ENCODE peak calls at places on chromosomes 4 and X, in six cellular contexts. Z is CD4-positive, CD25-positive, alpha-beta regulatory T cell; K is tibial artery; Y is GM23338; V is effector memory CD4-positive, alpha-beta T cell; D is AG09309. A is an unnamed sample.

GRCh38 chrX:132407704-132408103 is 81.1 kb downstream of the MBNL3 start:
- DNase-seq in Z (no peak), K (no peak), Y (no peak), V (no peak), D (no peak), A (no peak)

GRCh38 chr4:16067515-16067914 is 16.3 kb downstream of the PROM1 start:
- DNase-seq in Z (no peak), K (no peak), Y (no peak), V (no peak), D (no peak), A (no peak)

GRCh38 chr4:95510145-95510544 is 38.6 kb downstream of the UNC5C start:
- DNase-seq in Z (peak; percentile 5), K (no peak), Y (peak; percentile 55), V (no peak), D (no peak), A (no peak)

GRCh38 chr4:7964890-7965662 is 25.4 kb upstream of the AFAP1 start:
- DNase-seq in Z (peak; percentile 27), K (no peak), Y (peak; percentile 43), V (peak; percentile 39), D (no peak), A (peak; percentile 60)

GRCh38 chr4:9762823-9763475 is 18.5 kb upstream of the DRD5 start:
- DNase-seq in Z (peak; percentile 67), K (no peak), Y (peak; percentile 87), V (no peak), D (peak; percentile 25), A (peak; percentile 13)

GRCh38 chrX:45714864-45715263 is 514.2 kb upstream of the DIPK2B start:
- DNase-seq in Z (no peak), K (no peak), Y (no peak), V (no peak), D (peak; percentile 80), A (peak; percentile 36)

GRCh38 chrX:154780968-154781367 is 18.3 kb downstream of the DKC1 start:
- DNase-seq in Z (no peak), K (no peak), Y (no peak), V (no peak), D (no peak), A (no peak)

GRCh38 chr4:53644607-53645006 is 53.3 kb upstream of the LNX1 start:
- DNase-seq in Z (no peak), K (no peak), Y (no peak), V (no peak), D (no peak), A (no peak)

GRCh38 chrX:67614414-67614813 is 70.6 kb downstream of the AR start:
- DNase-seq in Z (no peak), K (no peak), Y (no peak), V (no peak), D (peak; percentile 18), A (no peak)

GRCh38 chr4:176788971-176789370 is 3.8 kb downstream of the VEGFC start:
- DNase-seq in Z (no peak), K (no peak), Y (no peak), V (no peak), D (no peak), A (no peak)

GRCh38 chr4:87677731-87678130 is 27.7 kb downstream of the DMP1 start:
- DNase-seq in Z (no peak), K (no peak), Y (no peak), V (no peak), D (no peak), A (no peak)

GRCh38 chr4:111399523-111400135 is 745.6 kb upstream of the FAM241A start:
- DNase-seq in Z (no peak), K (no peak), Y (no peak), V (no peak), D (no peak), A (peak; percentile 21)

GRCh38 chrX:86148024-86148511 is at the start of gene DACH2:
- DNase-seq in Z (peak; percentile 42), K (peak; percentile 74), Y (peak; percentile 82), V (peak; percentile 15), D (no peak), A (no peak)

GRCh38 chrX:114201622-114202021 is 382.3 kb upstream of the HTR2C start:
- DNase-seq in Z (no peak), K (no peak), Y (peak; percentile 35), V (no peak), D (no peak), A (no peak)

GRCh38 chrX:120642871-120643270 is 13.0 kb upstream of the C1GALT1C1 start:
- DNase-seq in Z (no peak), K (no peak), Y (no peak), V (no peak), D (no peak), A (no peak)

GRCh38 chr4:24070117-24070516 is 180.3 kb upstream of the PPARGC1A start:
- DNase-seq in Z (no peak), K (no peak), Y (no peak), V (no peak), D (peak; percentile 25), A (peak; percentile 72)

GRCh38 chrX:141732031-141732430 is 33.5 kb upstream of the SPANXD start:
- DNase-seq in Z (no peak), K (no peak), Y (no peak), V (no peak), D (no peak), A (no peak)

GRCh38 chrX:100994352-100995281 is 25.1 kb downstream of the ARL13A start:
- DNase-seq in Z (peak; percentile 50), K (no peak), Y (no peak), V (no peak), D (no peak), A (no peak)

GRCh38 chr4:155999743-156000142 is 46.1 kb upstream of the CTSO start:
- DNase-seq in Z (no peak), K (no peak), Y (peak; percentile 96), V (no peak), D (no peak), A (no peak)

GRCh38 chr4:174284181-174284886 is 623 bp downstream of the CEP44 start:
- DNase-seq in Z (peak; percentile 9), K (no peak), Y (peak; percentile 46), V (no peak), D (no peak), A (peak; percentile 22)

GRCh38 chr4:109631709-109632108 is 71.5 kb downstream of the CASP6 start:
- DNase-seq in Z (no peak), K (no peak), Y (peak; percentile 39), V (no peak), D (no peak), A (no peak)

GRCh38 chr4:184487503-184487902 is 13.2 kb upstream of the IRF2 start:
- DNase-seq in Z (no peak), K (no peak), Y (no peak), V (no peak), D (no peak), A (no peak)

GRCh38 chr4:14749910-14750309 is 252.4 kb upstream of the CPEB2 start:
- DNase-seq in Z (peak; percentile 22), K (no peak), Y (peak; percentile 30), V (no peak), D (no peak), A (no peak)

GRCh38 chrX:54807524-54808108 is at the start of gene MAGED2:
- DNase-seq in Z (peak; percentile 49), K (peak; percentile 77), Y (peak; percentile 56), V (peak; percentile 47), D (no peak), A (no peak)

GRCh38 chrX:74453178-74453577 is 31.9 kb downstream of the SLC16A2 start:
- DNase-seq in Z (no peak), K (no peak), Y (no peak), V (no peak), D (no peak), A (no peak)

DNA sequence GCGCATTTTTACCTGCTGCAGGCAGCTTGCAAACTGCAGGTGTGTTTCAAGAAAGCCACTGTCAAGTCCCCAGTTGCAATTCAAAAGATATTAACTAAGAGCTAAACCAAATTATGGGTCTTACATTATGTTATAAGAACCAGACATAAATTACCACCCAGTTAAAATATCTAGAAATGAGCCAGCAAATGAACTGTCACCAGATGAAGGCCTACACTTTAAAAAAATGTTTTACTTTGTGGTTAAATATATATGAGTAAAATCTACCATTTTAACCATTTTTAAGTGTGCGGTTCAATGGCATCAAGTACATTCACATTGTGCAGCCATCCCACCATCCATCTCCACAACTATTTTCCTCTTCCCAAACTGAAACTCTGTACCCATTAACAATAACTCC is 32.0 kb upstream of the TMEM131L start:
- DNase-seq in Z (no peak), K (no peak), Y (no peak), V (no peak), D (no peak), A (no peak)
- H3K4me3 ChIP-seq in Z (peak overlapping the region; percentile 91), K (no peak overlapping the region), Y (no peak overlapping the region), V (no peak overlapping the region), D (no peak overlapping the region), A (no peak overlapping the region)

DNA sequence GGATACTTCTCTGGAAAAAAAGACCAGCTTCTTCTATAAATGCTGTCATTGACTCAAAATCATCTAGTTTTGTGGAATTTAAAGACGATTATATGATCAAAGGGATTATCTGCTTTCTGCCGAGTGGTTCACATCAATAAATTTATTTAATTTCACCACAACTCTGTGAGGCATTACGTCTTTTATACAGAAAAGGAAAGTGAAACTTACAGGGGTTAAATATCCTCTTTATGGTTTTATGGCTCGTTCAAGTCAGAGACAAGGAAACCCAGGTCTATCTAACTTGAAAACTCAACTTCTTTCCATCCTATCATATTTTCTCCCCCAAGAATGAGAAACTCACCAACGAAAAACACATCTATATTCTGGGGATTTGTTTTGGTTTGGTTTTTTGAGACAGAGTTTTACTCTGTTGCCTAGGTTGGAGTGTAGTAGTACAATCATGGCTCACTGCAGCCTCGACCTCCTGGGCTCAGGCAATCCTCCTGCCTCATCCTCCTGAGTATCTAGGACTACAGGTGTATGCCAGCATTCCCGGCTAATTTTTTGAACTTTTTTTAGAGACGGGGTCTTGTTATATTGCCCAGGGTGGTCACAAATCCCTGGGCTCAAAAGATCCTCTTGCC is 377.9 kb upstream of the EMCN start:
- DNase-seq in Z (peak; percentile 68), K (no peak), Y (no peak), V (no peak), D (no peak), A (no peak)
- H3K4me3 ChIP-seq in Z (peak overlapping the region; percentile 97), K (peak overlapping the region; percentile 28), Y (no peak overlapping the region), V (peak overlapping the region; percentile 46), D (peak overlapping the region; percentile 12), A (peak overlapping the region; percentile 9)

GRCh38 chrX:39196192-39197102 is 395.2 kb downstream of the MID1IP1 start:
- DNase-seq in Z (peak; percentile 83), K (no peak), Y (peak; percentile 6), V (peak; percentile 17), D (no peak), A (peak; percentile 40)
- H3K4me3 ChIP-seq in Z (peak overlapping the region; percentile 72), K (no peak overlapping the region), Y (no peak overlapping the region), V (no peak overlapping the region), D (no peak overlapping the region), A (no peak overlapping the region)

DNA sequence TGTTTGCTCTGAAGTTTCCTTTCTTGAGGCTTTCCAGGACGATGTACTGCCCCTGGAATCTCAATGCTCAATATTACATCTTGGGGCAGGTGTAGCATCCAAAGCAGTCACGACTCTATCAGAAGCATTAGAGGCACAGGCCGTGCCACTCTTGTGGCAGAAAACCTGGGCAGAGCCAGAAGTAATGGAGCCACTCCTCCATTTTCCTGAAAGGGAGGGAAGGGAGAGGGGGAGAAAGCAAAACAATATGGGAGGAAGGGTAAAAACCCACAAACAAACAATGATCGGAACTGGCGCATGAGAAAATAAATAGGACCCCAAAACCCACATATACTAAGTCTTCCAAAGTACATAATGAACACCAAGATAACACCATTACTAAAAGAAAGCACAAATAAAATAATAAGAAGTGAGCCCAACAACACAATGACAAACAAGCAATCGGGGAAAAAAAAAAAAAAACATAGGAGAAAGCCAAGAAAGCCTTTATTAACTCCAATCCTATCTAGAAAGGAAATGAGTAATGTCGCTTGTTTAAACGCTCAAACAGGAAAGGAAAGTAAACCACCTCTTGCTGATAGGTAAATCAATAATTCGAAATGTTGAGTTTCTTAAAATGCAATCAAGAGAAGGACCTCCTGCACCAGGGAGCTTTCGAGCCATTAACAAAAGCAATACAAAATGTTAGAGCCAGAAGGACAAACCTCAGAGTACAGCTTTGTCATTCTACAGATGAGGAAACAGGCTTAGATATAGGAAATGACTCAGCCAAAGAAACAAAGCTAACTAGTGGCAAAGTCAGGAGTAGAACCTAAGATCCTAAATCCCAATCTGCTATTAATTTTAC is 117.4 kb downstream of the ATRX start:
- DNase-seq in Z (peak; percentile 5), K (no peak), Y (no peak), V (no peak), D (no peak), A (peak; percentile 1)
- H3K4me3 ChIP-seq in Z (no peak overlapping the region), K (no peak overlapping the region), Y (no peak overlapping the region), V (no peak overlapping the region), D (no peak overlapping the region), A (no peak overlapping the region)